ENCODE peak calls at places on chromosomes 5 and 9, in seven cellular contexts. B is BE2C, W is DND-41, C is WERI-Rb-1, H is ascending aorta, E is GM12878, R is adrenal gland. D is an unnamed sample. For H3K27me3 and H3K9me3, the result is how much of the 10 kb centered on the place peaks cover.

GRCh38 chr9:29213374-29214161 is 1640.3 kb upstream of the C9orf72 start:
- DNase-seq in B (peak), W (no peak), C (peak), H (no peak), E (no peak), R (no peak), D (no peak)

GRCh38 chr5:107997338-107997979 is 326.7 kb upstream of the EFNA5 start:
- DNase-seq in B (no peak), W (no peak), C (no peak), H (no peak), E (no peak), R (no peak), D (no peak)

GRCh38 chr5:143562935-143563334 is 159.4 kb upstream of the NR3C1 start:
- DNase-seq in B (no peak), W (no peak), C (no peak), H (peak), E (no peak), R (no peak), D (no peak)

GRCh38 chr5:74888117-74888516 is 21.9 kb upstream of the FAM169A start:
- DNase-seq in B (no peak), W (no peak), C (no peak), H (no peak), E (no peak), R (no peak), D (no peak)

GRCh38 chr5:14854806-14855205 is 16.8 kb downstream of the ANKH start:
- DNase-seq in B (no peak), W (no peak), C (no peak), H (no peak), E (no peak), R (no peak), D (no peak)

GRCh38 chr5:109788596-109788995 is 98.9 kb downstream of the MAN2A1 start:
- DNase-seq in B (no peak), W (no peak), C (no peak), H (no peak), E (no peak), R (no peak), D (no peak)

GRCh38 chr9:126326228-126327015 is at the start of gene MVB12B:
- DNase-seq in B (peak), W (peak), C (peak), H (no peak), E (no peak), R (peak), D (peak)

GRCh38 chr9:76452839-76453238 is 6.1 kb upstream of the GCNT1 start:
- DNase-seq in B (no peak), W (no peak), C (no peak), H (no peak), E (no peak), R (no peak), D (no peak)

GRCh38 chr5:111792659-111793058 is 35.7 kb upstream of the NREP start:
- DNase-seq in B (no peak), W (no peak), C (no peak), H (no peak), E (no peak), R (no peak), D (no peak)

DNA sequence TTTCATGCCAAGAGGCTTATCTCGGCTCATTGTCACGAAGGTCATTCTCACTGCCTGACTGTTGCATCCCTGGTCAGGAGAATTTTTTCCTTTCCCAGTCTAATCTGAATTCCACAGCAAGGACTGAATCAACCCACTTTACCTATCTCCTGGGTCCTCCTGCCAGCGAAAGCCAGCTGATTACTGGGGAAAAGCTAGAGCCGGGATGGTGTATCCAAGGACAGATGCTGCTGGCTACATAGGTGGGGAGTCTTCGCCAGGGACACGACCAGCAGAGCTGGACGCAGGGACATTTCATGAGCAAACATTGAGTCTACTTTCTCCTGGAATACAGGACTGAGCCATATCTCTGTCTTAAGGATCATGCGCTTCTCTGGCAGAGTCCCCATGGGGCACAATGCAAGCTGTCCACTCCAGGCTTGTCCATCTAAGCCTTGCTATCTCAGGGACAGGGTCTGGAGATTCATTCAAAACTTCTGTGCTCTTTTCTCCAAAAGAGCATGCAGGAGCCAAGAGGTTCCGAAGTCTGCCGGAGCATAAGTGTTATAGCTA is 6.4 kb upstream of the HAND1 start:
- DNase-seq in B (no peak), W (no peak), C (no peak), H (no peak), E (no peak), R (no peak), D (no peak)
- H3K27me3 ChIP-seq in B (under half), W (half or more), C (under half), H (half or more), E (under half), R (half or more), D (half or more)

GRCh38 chr9:118575341-118576070 is 793.7 kb downstream of the BRINP1 start:
- DNase-seq in B (no peak), W (no peak), C (no peak), H (no peak), E (no peak), R (no peak), D (no peak)
- H3K9me3 ChIP-seq in B (under half), W (under half), C (under half), H (under half), E (under half), R (under half), D (under half)

GRCh38 chr9:37002413-37003217 is 31.5 kb downstream of the PAX5 start:
- DNase-seq in B (no peak), W (no peak), C (no peak), H (no peak), E (no peak), R (no peak), D (no peak)

GRCh38 chr9:37001461-37001860 is 32.6 kb downstream of the PAX5 start:
- DNase-seq in B (no peak), W (no peak), C (no peak), H (no peak), E (no peak), R (no peak), D (no peak)

GRCh38 chr9:37002036-37002412 is 32.0 kb downstream of the PAX5 start:
- DNase-seq in B (no peak), W (no peak), C (no peak), H (no peak), E (no peak), R (no peak), D (no peak)

GRCh38 chr9:36997414-36997813 is 36.7 kb downstream of the PAX5 start:
- DNase-seq in B (no peak), W (no peak), C (no peak), H (no peak), E (no peak), R (no peak), D (no peak)

DNA sequence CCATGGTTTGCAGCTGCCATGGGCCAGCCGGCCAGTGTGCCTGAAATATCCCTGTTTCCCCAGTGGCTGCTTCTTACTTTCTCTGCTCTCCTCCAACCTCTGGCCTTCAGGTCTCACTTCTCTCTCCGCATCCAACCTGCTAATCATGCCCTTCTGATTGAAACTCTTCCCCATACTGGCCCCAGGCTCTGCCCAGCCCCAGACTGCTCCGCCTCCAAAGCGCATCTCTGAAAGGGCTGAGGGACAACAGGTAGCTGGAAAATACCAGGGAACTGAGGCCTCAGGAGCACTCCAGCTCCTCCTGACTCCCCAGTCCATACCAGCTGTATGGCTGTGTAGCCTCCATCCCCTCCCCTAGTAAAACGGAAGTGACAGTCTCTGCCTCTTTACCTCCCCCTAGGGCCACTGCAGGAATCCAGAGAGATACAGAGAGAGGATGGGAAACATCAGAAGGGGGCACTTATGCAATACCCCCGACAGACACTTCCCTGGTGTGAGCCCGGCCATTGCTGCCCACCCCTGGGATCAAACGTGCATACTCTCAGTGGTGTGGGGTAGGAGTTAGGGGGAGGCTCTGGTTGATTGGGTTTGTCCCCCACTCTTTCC is 34.2 kb downstream of the PAX5 start:
- DNase-seq in B (no peak), W (no peak), C (no peak), H (no peak), E (no peak), R (no peak), D (no peak)
- H3K27me3 ChIP-seq in B (under half), W (under half), C (under half), H (under half), E (under half), R (under half), D (under half)

DNA sequence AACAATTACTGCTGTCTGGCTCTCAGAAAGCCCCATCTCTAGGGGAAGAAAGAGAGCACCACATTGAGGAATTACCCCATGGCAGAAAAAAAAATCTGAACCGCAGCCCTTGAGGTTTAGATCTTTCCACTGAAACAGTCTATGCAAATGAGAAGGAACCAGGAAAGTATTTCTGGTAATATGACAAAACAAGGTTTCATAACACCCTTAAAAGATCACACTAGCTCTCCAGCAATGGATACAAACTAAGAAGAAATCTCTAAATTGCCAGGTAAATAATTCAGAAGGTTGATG is 427.1 kb downstream of the PRELID2 start:
- DNase-seq in B (no peak), W (no peak), C (no peak), H (no peak), E (peak), R (no peak), D (no peak)
- H3K9me3 ChIP-seq in B (under half), W (under half), C (under half), H (under half), E (under half), R (under half), D (under half)

DNA sequence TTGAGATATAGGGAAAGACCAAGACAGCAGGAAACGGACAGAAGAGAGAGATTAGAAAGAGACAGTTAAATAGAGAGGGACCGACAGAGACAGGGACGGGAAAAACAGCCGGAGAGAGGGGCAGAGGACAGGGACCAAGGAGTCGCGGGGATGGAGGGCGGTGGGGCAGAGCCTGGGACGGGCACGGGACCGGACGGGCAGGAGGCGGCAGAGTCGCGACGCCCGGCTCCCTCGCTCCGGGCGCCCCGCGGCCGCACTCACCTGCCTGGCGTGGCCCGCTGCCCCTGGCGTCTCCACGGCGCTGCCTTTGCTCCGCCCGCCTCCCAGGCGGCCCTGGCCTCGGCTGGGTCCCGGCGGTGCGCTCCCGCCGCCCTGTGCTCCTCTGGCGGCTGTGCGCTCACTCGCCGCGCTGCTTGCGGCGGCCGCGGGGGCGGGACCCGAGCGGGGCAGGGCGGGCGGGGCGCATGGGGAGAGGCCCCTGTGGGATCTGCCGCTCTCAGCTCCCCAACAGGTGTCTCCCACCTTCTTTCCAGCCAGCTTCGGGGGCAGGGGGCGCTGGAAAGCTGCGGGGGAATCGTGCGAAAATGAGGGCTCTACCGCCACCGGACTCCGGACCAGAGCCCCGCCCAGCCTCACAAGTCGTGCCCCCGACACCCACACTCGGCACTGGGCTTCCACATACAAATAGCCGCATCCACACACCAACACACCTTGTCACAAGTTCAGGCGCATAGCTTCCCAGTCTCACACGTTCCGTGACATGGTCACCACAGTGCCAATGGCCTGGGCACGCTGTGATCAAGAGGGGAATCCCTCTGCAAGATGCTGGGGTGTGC is at the start of gene ARID3C:
- DNase-seq in B (peak), W (no peak), C (peak), H (no peak), E (no peak), R (no peak), D (peak)
- H3K27me3 ChIP-seq in B (under half), W (under half), C (under half), H (under half), E (under half), R (half or more), D (under half)

GRCh38 chr5:150948539-150948938 is 43.8 kb upstream of the ZNF300 start:
- DNase-seq in B (no peak), W (no peak), C (no peak), H (no peak), E (no peak), R (no peak), D (no peak)

GRCh38 chr5:150945947-150946346 is 41.2 kb upstream of the ZNF300 start:
- DNase-seq in B (no peak), W (no peak), C (no peak), H (no peak), E (no peak), R (peak), D (no peak)

GRCh38 chr5:150945501-150945900 is 40.7 kb upstream of the ZNF300 start:
- DNase-seq in B (no peak), W (no peak), C (no peak), H (no peak), E (no peak), R (no peak), D (no peak)

DNA sequence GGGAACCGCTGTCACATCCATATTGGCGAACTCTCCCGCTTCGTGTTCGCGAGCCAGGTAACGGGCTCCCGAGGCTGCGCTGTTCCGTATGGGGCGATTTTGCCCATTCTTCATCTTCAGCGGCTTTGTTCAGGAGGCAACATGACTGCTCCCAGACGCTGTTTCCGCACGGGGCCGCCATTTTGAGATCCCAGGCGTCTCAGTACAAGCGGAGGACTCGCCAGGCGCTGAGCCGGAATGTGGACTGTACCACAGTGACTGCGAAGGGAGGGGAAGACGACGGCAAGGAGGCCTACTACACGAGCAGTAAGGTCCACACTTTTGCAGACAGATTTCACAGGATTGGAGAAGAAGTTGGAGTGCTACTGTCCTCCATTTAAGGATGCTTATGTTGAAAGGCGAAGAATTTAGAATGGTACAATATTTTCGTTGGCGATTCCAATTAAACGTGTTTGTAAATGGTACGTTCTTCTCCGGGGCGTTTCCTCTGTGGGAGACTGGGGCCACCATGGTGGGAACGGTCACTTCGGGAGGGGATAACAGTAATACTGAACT is 41.6 kb upstream of the ZNF300 start:
- DNase-seq in B (no peak), W (no peak), C (peak), H (no peak), E (no peak), R (peak), D (no peak)
- H3K9me3 ChIP-seq in B (under half), W (under half), C (under half), H (under half), E (under half), R (under half), D (under half)

GRCh38 chr5:176803027-176803942 is 7.1 kb upstream of the UNC5A start:
- DNase-seq in B (peak), W (no peak), C (no peak), H (no peak), E (no peak), R (no peak), D (no peak)
- H3K27me3 ChIP-seq in B (under half), W (under half), C (under half), H (under half), E (under half), R (under half), D (under half)

GRCh38 chr9:112535811-112536210 is 49.2 kb downstream of the KIAA1958 start:
- DNase-seq in B (no peak), W (no peak), C (no peak), H (no peak), E (no peak), R (no peak), D (no peak)
- H3K9me3 ChIP-seq in B (under half), W (under half), C (under half), H (under half), E (under half), R (under half), D (under half)

DNA sequence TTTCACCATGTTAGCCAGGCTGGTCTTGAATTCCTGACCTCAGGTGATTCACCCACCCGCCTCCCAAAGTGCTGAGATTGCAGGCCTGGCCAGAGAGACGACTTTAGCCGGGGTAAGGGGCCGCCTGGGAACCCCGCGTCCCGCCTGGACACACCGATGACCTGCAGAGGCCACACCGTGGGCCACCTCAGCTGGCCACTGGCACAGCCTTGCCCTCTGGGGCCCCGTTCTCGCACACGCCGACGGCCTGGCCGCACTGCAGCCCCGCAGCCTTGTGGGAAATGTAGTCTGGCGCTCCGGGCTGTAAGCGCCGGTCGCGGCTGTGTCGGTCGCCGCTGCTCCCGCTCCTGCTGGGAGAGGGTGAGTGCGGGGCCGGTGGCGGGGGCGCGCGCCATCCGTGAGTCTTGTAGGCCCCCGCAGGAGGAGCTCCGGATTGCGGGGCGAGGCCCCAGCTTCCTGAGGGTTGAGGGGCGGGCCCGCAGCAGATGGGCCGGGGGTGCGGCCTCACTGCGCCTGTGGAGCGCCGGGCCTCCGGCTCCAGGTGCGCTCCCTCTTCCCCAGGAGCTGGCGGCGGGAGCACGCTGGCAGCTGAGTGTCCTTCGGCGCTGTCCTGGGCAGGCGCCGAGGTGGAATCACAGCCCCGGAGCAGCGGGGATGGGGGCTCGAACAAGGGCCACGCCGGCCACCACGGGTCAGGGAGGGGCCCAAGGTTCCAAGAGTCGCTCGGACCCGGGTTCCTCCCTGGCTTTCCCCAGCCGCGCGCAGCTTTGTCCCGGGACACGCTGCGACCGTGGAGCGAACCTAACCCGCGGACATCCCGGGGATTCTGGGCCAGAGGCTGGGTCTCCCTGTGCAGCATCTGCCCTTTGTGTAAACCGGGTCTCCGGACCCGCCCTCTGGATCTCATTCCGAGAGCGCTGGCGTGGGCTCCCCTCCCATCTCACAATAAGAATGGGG is at the start of gene ZFP2:
- DNase-seq in B (peak), W (peak), C (peak), H (no peak), E (no peak), R (peak), D (peak)
- H3K27me3 ChIP-seq in B (under half), W (under half), C (under half), H (under half), E (under half), R (under half), D (under half)

GRCh38 chr5:3594514-3595101 is 1.0 kb upstream of the IRX1 start:
- DNase-seq in B (no peak), W (no peak), C (peak), H (no peak), E (no peak), R (no peak), D (no peak)

GRCh38 chr5:3596261-3596825 is 711 bp downstream of the IRX1 start:
- DNase-seq in B (no peak), W (no peak), C (no peak), H (no peak), E (no peak), R (no peak), D (no peak)

GRCh38 chr5:3592298-3592697 is 3.3 kb upstream of the IRX1 start:
- DNase-seq in B (no peak), W (no peak), C (no peak), H (no peak), E (no peak), R (no peak), D (no peak)

GRCh38 chr5:3595102-3595961 is at the start of gene IRX1:
- DNase-seq in B (no peak), W (no peak), C (no peak), H (no peak), E (no peak), R (no peak), D (no peak)

GRCh38 chr5:3593771-3594513 is 1.7 kb upstream of the IRX1 start:
- DNase-seq in B (no peak), W (no peak), C (no peak), H (no peak), E (no peak), R (no peak), D (no peak)
- H3K9me3 ChIP-seq in B (under half), W (under half), C (half or more), H (under half), E (under half), R (under half), D (under half)

D was measured in CD4-positive, alpha-beta memory T cell.